ENCODE peak calls at places on chromosomes 16 and 17, in eight cellular contexts. K, F, R, O, S, G, I and T are unnamed samples. For H3K4me1, the result is how much of the 10 kb centered on the place peaks cover.

GRCh38 chr16:67237396-67238277 is 9.6 kb downstream of the FHOD1 start:
- DNase-seq in K (no peak), F (no peak), R (no peak), O (peak), S (no peak), G (peak), I (no peak), T (peak)

GRCh38 chr17:78572277-78573205 is 4.7 kb downstream of the DNAH17 start:
- DNase-seq in K (no peak), F (no peak), R (peak), O (no peak), S (no peak), G (no peak), I (no peak), T (no peak)

GRCh38 chr17:47316316-47316715 is 7.4 kb upstream of the EFCAB13 start:
- DNase-seq in K (no peak), F (no peak), R (no peak), O (no peak), S (no peak), G (no peak), I (no peak), T (no peak)

GRCh38 chr17:9050801-9051401 is 29.6 kb downstream of the NTN1 start:
- DNase-seq in K (no peak), F (peak), R (peak), O (no peak), S (no peak), G (no peak), I (no peak), T (no peak)

GRCh38 chr16:13767215-13767614 is 152.7 kb upstream of the ERCC4 start:
- DNase-seq in K (no peak), F (no peak), R (peak), O (no peak), S (no peak), G (no peak), I (no peak), T (no peak)

GRCh38 chr17:55730808-55731207 is 8.1 kb upstream of the TMEM100 start:
- DNase-seq in K (no peak), F (no peak), R (no peak), O (no peak), S (no peak), G (peak), I (no peak), T (no peak)

GRCh38 chr16:17109413-17109812 is 361.3 kb downstream of the XYLT1 start:
- DNase-seq in K (no peak), F (no peak), R (no peak), O (no peak), S (no peak), G (no peak), I (no peak), T (no peak)

GRCh38 chr16:53504665-53505064 is 1.7 kb upstream of the AKTIP start:
- DNase-seq in K (peak), F (no peak), R (no peak), O (peak), S (no peak), G (no peak), I (no peak), T (no peak)

GRCh38 chr17:72466606-72467005 is 345.8 kb downstream of the SOX9 start:
- DNase-seq in K (no peak), F (no peak), R (no peak), O (no peak), S (no peak), G (no peak), I (no peak), T (no peak)

GRCh38 chr16:3950343-3951193 is 70.1 kb upstream of the CREBBP start:
- DNase-seq in K (no peak), F (peak), R (no peak), O (peak), S (peak), G (peak), I (no peak), T (peak)

GRCh38 chr16:72620348-72620747 is 427.6 kb downstream of the ZFHX3 start:
- DNase-seq in K (no peak), F (no peak), R (no peak), O (no peak), S (no peak), G (no peak), I (no peak), T (no peak)

GRCh38 chr17:2372681-2373080 is 28.2 kb downstream of the MNT start:
- DNase-seq in K (no peak), F (no peak), R (no peak), O (no peak), S (no peak), G (no peak), I (no peak), T (no peak)

GRCh38 chr17:75411328-75412067 is 6.0 kb upstream of the GRB2 start:
- DNase-seq in K (no peak), F (no peak), R (no peak), O (no peak), S (no peak), G (no peak), I (no peak), T (no peak)

GRCh38 chr17:35011671-35012216 is 31.4 kb downstream of the LIG3 start:
- DNase-seq in K (no peak), F (no peak), R (no peak), O (no peak), S (peak), G (no peak), I (no peak), T (no peak)

GRCh38 chr16:1003551-1004347 is 22.2 kb downstream of the SOX8 start:
- DNase-seq in K (no peak), F (no peak), R (no peak), O (no peak), S (no peak), G (no peak), I (no peak), T (no peak)

GRCh38 chr16:71413341-71413740 is 28.5 kb downstream of the TLE7 start:
- DNase-seq in K (no peak), F (no peak), R (no peak), O (no peak), S (no peak), G (no peak), I (no peak), T (no peak)

GRCh38 chr16:57062329-57062728 is 30.1 kb upstream of the CPNE2 start:
- DNase-seq in K (no peak), F (no peak), R (no peak), O (no peak), S (no peak), G (no peak), I (no peak), T (no peak)

GRCh38 chr17:44848257-44848795 is 643 bp downstream of the HIGD1B start:
- DNase-seq in K (no peak), F (no peak), R (no peak), O (peak), S (no peak), G (no peak), I (no peak), T (no peak)

GRCh38 chr17:44847581-44847980 is at the start of gene HIGD1B:
- DNase-seq in K (no peak), F (no peak), R (no peak), O (peak), S (no peak), G (no peak), I (no peak), T (no peak)

GRCh38 chr17:44850025-44850424 is 2.3 kb downstream of the HIGD1B start:
- DNase-seq in K (no peak), F (no peak), R (no peak), O (no peak), S (no peak), G (no peak), I (no peak), T (no peak)

GRCh38 chr17:44850612-44851011 is 2.9 kb downstream of the HIGD1B start:
- DNase-seq in K (no peak), F (no peak), R (no peak), O (peak), S (peak), G (no peak), I (no peak), T (no peak)

DNA sequence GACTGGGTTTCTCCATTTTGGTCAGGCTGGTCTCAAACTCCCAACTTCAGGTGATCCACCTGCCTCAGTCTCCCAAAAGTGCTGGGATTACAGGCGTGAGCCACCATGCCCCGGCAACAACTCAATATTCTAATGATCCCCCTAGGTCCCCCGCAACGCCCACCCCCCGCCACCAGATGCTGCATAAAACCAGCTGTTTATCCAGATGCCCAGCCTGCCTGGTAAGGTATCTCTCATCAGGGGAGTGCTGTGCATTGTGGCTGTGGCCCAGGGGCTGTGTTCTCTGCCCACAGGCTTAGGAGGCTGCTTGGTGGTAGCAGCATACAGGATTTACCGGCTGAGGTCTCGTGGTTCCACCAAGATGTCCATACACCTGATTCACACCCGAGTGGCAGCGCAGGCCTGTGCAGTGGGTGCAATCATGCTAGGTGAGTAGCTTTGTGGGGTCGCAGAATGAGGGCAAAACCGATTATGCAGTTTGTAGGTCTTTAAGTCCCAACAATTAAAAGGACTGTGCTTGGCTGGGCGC is 1.3 kb downstream of the HIGD1B start:
- DNase-seq in K (no peak), F (no peak), R (no peak), O (peak), S (no peak), G (no peak), I (no peak), T (no peak)
- H3K4me3 ChIP-seq in K (no peak), F (no peak), R (no peak), O (no peak), S (peak), G (no peak), I (no peak), T (no peak)

GRCh38 chr16:65681406-65681805 is 559.5 kb upstream of the CDH11 start:
- DNase-seq in K (no peak), F (no peak), R (no peak), O (peak), S (no peak), G (no peak), I (no peak), T (no peak)
- H3K4me1 ChIP-seq in K (under half), F (under half), R (under half), O (under half), S (under half), G (under half), I (under half), T (under half)

DNA sequence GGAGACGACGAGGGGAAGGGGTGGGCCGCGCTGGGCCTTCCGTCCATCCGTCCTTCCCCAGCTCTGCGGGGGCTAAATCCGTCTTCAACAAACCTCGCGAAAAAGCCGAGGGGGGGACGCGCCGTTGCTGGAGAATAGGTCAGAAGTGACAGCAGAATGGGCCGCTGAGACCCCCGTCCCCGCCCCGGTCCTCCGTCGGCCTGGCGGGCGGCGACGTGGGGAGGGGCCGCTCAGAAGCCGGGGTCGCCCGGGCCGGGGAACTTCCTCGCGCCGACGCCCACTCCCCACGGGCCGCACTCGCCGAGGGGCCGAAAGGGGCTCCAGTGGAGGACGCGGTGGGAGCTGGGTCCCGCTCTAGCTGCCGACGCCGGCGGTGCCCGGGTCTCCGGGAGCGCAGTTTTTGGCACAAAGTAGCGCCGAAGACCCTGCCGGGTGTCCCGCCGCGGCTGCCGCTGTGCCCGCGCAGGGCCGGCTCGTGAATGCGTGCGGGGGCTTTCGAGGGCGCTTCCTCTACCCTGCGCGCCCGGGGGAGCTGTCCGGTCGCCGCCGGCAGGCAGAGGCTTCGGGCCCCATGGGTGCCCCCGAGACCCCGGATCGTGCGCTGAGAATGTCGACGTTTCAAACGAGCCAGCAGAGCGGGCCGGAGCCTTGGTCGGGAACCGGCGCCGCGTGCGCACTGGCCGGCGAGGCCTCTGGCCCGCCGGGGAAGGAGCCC is 46.4 kb upstream of the SLC38A10 start:
- DNase-seq in K (no peak), F (no peak), R (peak), O (no peak), S (no peak), G (peak), I (peak), T (peak)
- H3K4me3 ChIP-seq in K (no peak), F (peak), R (peak), O (peak), S (peak), G (peak), I (peak), T (no peak)

DNA sequence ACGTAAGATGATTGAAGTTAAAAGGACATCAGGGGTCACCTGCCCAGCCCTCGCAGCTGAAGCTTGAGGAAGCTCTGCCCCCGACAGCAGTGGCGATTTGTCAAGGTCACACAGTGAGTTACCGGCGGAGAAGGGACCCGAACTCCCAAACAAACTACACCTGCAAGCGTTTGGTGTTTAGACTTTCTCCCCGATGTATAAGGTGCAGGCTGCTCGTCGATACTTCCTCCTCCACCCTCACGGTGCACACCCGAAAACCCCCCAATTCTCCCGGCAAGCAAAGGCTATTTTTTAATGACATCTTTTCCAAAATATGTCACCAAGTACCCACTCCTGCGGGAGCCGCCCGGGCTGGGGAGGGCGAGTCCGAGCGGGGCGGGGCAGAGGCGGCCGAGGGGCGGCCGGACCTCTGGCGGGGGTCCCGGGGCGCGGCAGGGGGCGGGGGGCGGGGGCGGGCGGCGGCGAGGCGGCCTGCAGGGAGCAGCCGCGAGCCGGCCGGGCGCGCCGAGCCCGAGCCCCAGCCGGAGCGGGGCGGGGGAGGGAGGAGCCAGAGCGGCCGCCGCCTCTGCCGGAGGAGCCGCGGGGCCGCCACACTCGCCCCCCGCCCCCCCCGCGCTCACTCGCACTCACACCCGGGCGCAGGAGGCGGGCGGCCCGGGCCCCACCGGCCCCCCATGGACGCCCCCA is at the start of gene THRA:
- DNase-seq in K (peak), F (no peak), R (peak), O (peak), S (peak), G (peak), I (peak), T (peak)
- H3K4me1 ChIP-seq in K (under half), F (under half), R (under half), O (half or more), S (under half), G (under half), I (under half), T (under half)

DNA sequence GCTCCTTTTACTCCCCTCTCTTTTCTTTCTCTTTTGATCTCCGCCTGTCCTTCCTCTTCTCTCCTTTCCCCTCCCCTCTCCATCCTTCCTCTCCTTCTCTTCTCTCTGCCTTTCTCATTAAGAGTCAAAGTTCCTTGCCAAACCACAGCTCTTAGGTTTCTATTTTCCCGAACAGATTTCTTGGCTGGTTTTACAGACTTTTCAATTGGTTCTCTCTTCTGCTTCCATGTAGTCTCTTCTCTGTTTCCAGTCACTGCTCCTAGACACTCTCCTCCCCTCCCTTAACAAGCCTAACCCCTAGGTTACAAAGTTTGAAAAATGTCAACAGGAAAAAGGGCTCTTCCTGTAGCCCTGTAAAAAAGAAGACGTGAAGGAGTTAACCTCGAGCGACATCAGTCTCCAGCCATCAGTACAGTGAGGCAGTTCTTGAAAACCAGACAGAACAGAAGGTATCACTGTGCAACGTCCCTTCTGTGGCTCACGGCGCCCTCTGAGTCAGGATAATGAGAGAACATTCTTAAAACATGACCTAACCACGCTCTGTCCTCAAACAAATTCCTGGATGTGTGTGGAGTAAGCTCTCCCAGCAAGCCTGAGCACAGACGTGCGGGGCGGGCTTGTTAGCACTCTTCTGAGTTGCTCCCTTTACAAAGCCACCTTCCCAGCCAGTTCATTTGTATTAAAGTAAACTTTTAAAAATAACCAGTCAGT is 11.6 kb upstream of the MARCHF10 start:
- DNase-seq in K (no peak), F (peak), R (peak), O (peak), S (peak), G (peak), I (no peak), T (peak)
- H3K4me3 ChIP-seq in K (no peak), F (no peak), R (no peak), O (no peak), S (no peak), G (no peak), I (no peak), T (no peak)

DNA sequence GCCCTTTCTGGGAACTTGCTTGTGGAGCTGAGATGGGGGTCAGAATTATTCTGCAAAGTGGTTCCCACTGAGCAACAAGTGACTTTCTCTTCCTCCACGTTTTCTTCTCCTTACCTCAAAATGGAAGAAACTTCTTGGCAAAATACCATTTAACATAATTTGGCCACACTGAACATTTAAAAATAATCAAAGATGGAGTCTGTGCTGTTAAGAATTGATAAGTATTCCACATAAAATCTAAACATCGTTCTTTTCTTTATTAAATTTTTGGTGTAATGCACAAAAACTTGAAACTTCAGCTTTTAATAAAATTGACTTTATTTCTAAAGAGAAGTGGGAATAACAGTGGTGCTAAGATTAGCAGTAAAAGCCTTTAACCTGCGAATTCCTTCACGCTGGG is 164.0 kb downstream of the PRKCA start:
- DNase-seq in K (no peak), F (no peak), R (no peak), O (no peak), S (no peak), G (no peak), I (no peak), T (no peak)
- H3K4me1 ChIP-seq in K (under half), F (under half), R (under half), O (under half), S (under half), G (under half), I (under half), T (under half)

DNA sequence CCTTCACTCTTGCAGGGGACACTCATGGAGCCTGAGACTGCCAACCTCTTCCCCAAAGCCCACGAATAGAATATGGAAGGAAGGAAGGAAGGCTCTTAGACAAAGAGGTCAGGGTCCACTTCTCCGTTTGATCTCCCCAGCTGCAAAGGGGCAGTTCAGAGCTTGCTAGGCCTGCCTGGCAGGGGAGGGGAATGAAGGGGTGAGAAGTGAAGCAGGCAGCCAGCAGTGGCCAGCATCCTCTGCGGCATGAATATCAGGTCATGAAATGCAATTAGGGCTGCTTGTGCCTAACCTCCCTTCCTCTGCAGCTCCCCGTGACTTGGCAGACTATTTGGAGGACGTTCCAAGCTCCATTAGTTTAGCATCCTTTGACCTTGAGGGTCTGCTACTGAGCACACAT is 102.0 kb upstream of the RPL38 start:
- DNase-seq in K (no peak), F (no peak), R (no peak), O (no peak), S (no peak), G (no peak), I (no peak), T (no peak)
- H3K4me3 ChIP-seq in K (no peak), F (no peak), R (no peak), O (no peak), S (no peak), G (no peak), I (no peak), T (no peak)